ENCODE peak calls at places on chromosome 18, in ten cellular contexts. D is RWPE1; Z is ascending aorta; L is GM23338; Y is HepG2; U is activated CD8-positive, alpha-beta T cell treated with anti-CD3 and anti-CD28 coated beads for 36 hours; H is neural progenitor cell; X is HCT116; T is cardiac muscle cell; C is stomach. G is an unnamed sample.

GRCh38 chr18:26549486-26550435 is 1.4 kb upstream of the KCTD1 start:
- DNase-seq in H (peak; percentile 75), L (peak; percentile 71), D (peak; percentile 57), T (peak; percentile 64), C (peak; percentile 66), X (peak; percentile 53), Z (peak; percentile 79), Y (peak; percentile 12), U (peak; percentile 30), G (peak; percentile 68)

GRCh38 chr18:13378150-13378549 is 159.6 kb downstream of the LDLRAD4 start:
- DNase-seq in H (no peak), U (peak; percentile 21), T (no peak), Z (no peak), D (no peak), L (no peak), X (no peak), Y (no peak), C (no peak), G (no peak)

GRCh38 chr18:57768557-57769326 is 34.4 kb downstream of the ATP8B1 start:
- DNase-seq in Y (no peak), T (no peak), Z (peak; percentile 64), D (no peak), X (no peak), L (no peak), H (no peak), U (no peak), C (no peak), G (no peak)

GRCh38 chr18:79690071-79690470 is 10.5 kb downstream of the CTDP1 start:
- DNase-seq in X (no peak), Z (no peak), H (no peak), U (no peak), D (no peak), Y (no peak), C (no peak), T (no peak), L (no peak), G (no peak)

GRCh38 chr18:78238404-78239089 is 741.1 kb upstream of the SALL3 start:
- DNase-seq in C (no peak), H (peak; percentile 52), U (peak; percentile 10), L (peak; percentile 1), D (no peak), X (no peak), Y (no peak), T (peak; percentile 37), Z (no peak), G (no peak)

GRCh38 chr18:32208012-32208411 is 18.2 kb downstream of the MEP1B start:
- DNase-seq in C (peak; percentile 33), Y (peak; percentile 27), T (no peak), D (no peak), L (no peak), U (no peak), X (no peak), H (no peak), Z (no peak), G (no peak)

GRCh38 chr18:58230438-58231179 is 186.6 kb downstream of the NEDD4L start:
- DNase-seq in D (no peak), H (no peak), X (peak; percentile 54), U (no peak), Z (no peak), Y (no peak), L (no peak), C (peak; percentile 55), T (no peak), G (no peak)

GRCh38 chr18:23183356-23184150 is 48.3 kb downstream of the CABLES1 start:
- DNase-seq in D (no peak), Z (no peak), H (no peak), L (no peak), Y (no peak), T (no peak), U (no peak), X (no peak), C (no peak), G (no peak)

GRCh38 chr18:76679877-76680276 is 142.5 kb upstream of the ZNF236 start:
- DNase-seq in T (no peak), Y (no peak), U (no peak), H (peak; percentile 73), Z (no peak), C (no peak), L (peak; percentile 57), X (no peak), D (no peak), G (no peak)

GRCh38 chr18:29912351-29912750 is 1130.2 kb downstream of the DSC3 start:
- DNase-seq in Y (no peak), U (no peak), D (no peak), H (no peak), Z (no peak), C (no peak), L (no peak), X (no peak), T (no peak), G (no peak)

GRCh38 chr18:34114996-34115395 is 109.7 kb downstream of the NOL4 start:
- DNase-seq in H (no peak), T (no peak), D (no peak), X (no peak), Z (no peak), Y (peak; percentile 1), C (no peak), L (peak; percentile 4), U (no peak), G (no peak)

GRCh38 chr18:79542876-79543750 is 136.5 kb upstream of the CTDP1 start:
- DNase-seq in T (no peak), X (no peak), L (no peak), C (peak; percentile 20), Z (no peak), U (no peak), H (no peak), D (no peak), Y (no peak), G (no peak)

GRCh38 chr18:30487962-30488361 is 554.6 kb downstream of the DSC3 start:
- DNase-seq in Z (no peak), U (no peak), D (no peak), X (no peak), T (no peak), Y (no peak), L (no peak), H (no peak), C (no peak), G (no peak)

GRCh38 chr18:55475916-55476315 is 112.1 kb downstream of the TCF4 start:
- DNase-seq in L (no peak), Z (no peak), X (no peak), H (no peak), Y (no peak), U (no peak), D (no peak), T (no peak), C (no peak), G (no peak)

GRCh38 chr18:55470826-55471225 is 117.2 kb downstream of the TCF4 start:
- DNase-seq in U (no peak), X (no peak), C (no peak), Y (no peak), T (no peak), L (no peak), H (no peak), D (no peak), Z (no peak), G (no peak)

GRCh38 chr18:55473078-55473477 is 114.9 kb downstream of the TCF4 start:
- DNase-seq in H (peak; percentile 31), D (no peak), X (no peak), Y (no peak), L (peak; percentile 37), U (no peak), C (no peak), Z (no peak), T (no peak), G (no peak)

GRCh38 chr18:55475467-55475866 is 112.5 kb downstream of the TCF4 start:
- DNase-seq in T (no peak), D (no peak), Y (no peak), L (no peak), X (no peak), H (no peak), U (no peak), C (no peak), Z (no peak), G (no peak)

GRCh38 chr18:55473534-55473933 is 114.5 kb downstream of the TCF4 start:
- DNase-seq in Z (no peak), H (no peak), U (no peak), L (no peak), Y (no peak), D (no peak), C (no peak), T (no peak), X (no peak), G (no peak)
- TF ChIP-seq CTCF in Z (no peak), H (no peak), U (no peak), L (no peak), Y (no peak), D (no peak), C (no peak), T (no peak), X (no peak), G (no peak)

GRCh38 chr18:47397671-47398319 is 146.3 kb upstream of the SKOR2 start:
- DNase-seq in L (peak; percentile 82), Y (peak; percentile 10), Z (peak; percentile 27), U (peak; percentile 49), D (no peak), C (no peak), X (peak; percentile 8), H (peak; percentile 52), T (no peak), G (peak; percentile 60)
- TF ChIP-seq CTCF in L (peak; percentile 89), Y (peak; percentile 59), Z (no peak), U (peak; percentile 59), D (no peak), C (no peak), X (peak; percentile 65), H (peak; percentile 71), T (no peak), G (peak; percentile 55)

GRCh38 chr18:21680148-21680547 is 24.4 kb downstream of the ABHD3 start:
- DNase-seq in Y (no peak), Z (no peak), X (no peak), U (no peak), H (no peak), T (no peak), C (no peak), D (no peak), L (no peak), G (no peak)
- TF ChIP-seq CTCF in Y (no peak), Z (no peak), X (no peak), U (no peak), H (no peak), T (no peak), C (no peak), D (no peak), L (no peak), G (no peak)

GRCh38 chr18:55861266-55861665 is 273.3 kb upstream of the TCF4 start:
- DNase-seq in C (no peak), Y (no peak), L (peak; percentile 52), T (no peak), X (no peak), Z (no peak), D (no peak), H (peak; percentile 49), U (no peak), G (no peak)
- TF ChIP-seq CTCF in C (no peak), Y (no peak), L (peak; percentile 70), T (peak; percentile 64), X (no peak), Z (no peak), D (peak; percentile 25), H (peak; percentile 57), U (no peak), G (no peak)

GRCh38 chr18:67144342-67144741 is 372.2 kb downstream of the DSEL start:
- DNase-seq in X (no peak), D (no peak), T (no peak), H (no peak), U (no peak), C (no peak), Z (no peak), L (no peak), Y (no peak), G (no peak)
- TF ChIP-seq CTCF in X (no peak), D (no peak), T (no peak), H (no peak), U (no peak), C (no peak), Z (no peak), L (no peak), Y (no peak), G (no peak)

G was measured in GM13977.